ENCODE peak calls at places on chromosomes 11 and 22, in four cellular contexts. G, K, R and F are unnamed samples.

GRCh38 chr11:92101845-92102244 is 122.8 kb upstream of the FAT3 start:
- DNase-seq in K (no peak), G (no peak), R (no peak), F (no peak)

GRCh38 chr22:45007946-45008852 is 1.6 kb downstream of the PHF21B start:
- DNase-seq in R (peak), G (peak), K (no peak), F (no peak)

GRCh38 chr11:121800240-121800639 is 315.8 kb downstream of the BLID start:
- DNase-seq in K (no peak), R (no peak), G (peak), F (no peak)

GRCh38 chr11:17734418-17734911 is at the start of gene KCNC1:
- DNase-seq in G (peak), K (peak), R (peak), F (peak)

GRCh38 chr11:116960916-116961315 is 123.5 kb upstream of the APOA1 start:
- DNase-seq in G (peak), K (no peak), R (peak), F (no peak)

GRCh38 chr22:39129081-39129480 is 23.4 kb downstream of the CBX7 start:
- DNase-seq in G (no peak), R (no peak), K (no peak), F (no peak)

GRCh38 chr11:5922749-5923426 is 19.2 kb upstream of the OR56A3 start:
- DNase-seq in K (no peak), R (no peak), G (peak), F (no peak)

GRCh38 chr11:130223291-130223971 is 63.8 kb downstream of the ST14 start:
- DNase-seq in R (no peak), K (no peak), G (peak), F (no peak)

GRCh38 chr11:27161071-27161470 is 120.5 kb downstream of the BBOX1 start:
- DNase-seq in K (no peak), G (peak), R (peak), F (no peak)

GRCh38 chr11:134124660-134125451 is 56.0 kb downstream of the JAM3 start:
- DNase-seq in G (peak), R (peak), K (no peak), F (no peak)

GRCh38 chr11:11657101-11657935 is 35.5 kb upstream of the GALNT18 start:
- DNase-seq in G (no peak), R (no peak), K (no peak), F (no peak)

GRCh38 chr11:17256512-17256911 is 20.0 kb upstream of the NUCB2 start:
- DNase-seq in R (peak), K (no peak), G (peak), F (no peak)

GRCh38 chr22:43435851-43436535 is 24.2 kb downstream of the MPPED1 start:
- DNase-seq in R (no peak), K (peak), G (peak), F (peak)

GRCh38 chr22:37416806-37417205 is 10.5 kb downstream of the ELFN2 start:
- DNase-seq in K (no peak), R (no peak), G (peak), F (no peak)

GRCh38 chr11:17578958-17579357 is 31.9 kb downstream of the OTOG start:
- DNase-seq in K (no peak), G (no peak), R (no peak), F (no peak)

GRCh38 chr11:11574373-11574772 is 47.4 kb downstream of the GALNT18 start:
- DNase-seq in G (no peak), R (no peak), K (no peak), F (no peak)

GRCh38 chr11:115126092-115126491 is 378.1 kb downstream of the CADM1 start:
- DNase-seq in K (no peak), G (no peak), R (no peak), F (no peak)

GRCh38 chr22:38981005-38981658 is 1.0 kb upstream of the APOBEC3B start:
- DNase-seq in R (peak), K (no peak), G (no peak), F (no peak)

GRCh38 chr11:2885017-2885675 is 429 bp downstream of the CDKN1C start:
- DNase-seq in G (peak), K (no peak), R (peak), F (no peak)

GRCh38 chr22:36561291-36561811 is 32.4 kb upstream of the EIF3D start:
- DNase-seq in G (no peak), K (no peak), R (no peak), F (no peak)

GRCh38 chr11:124481365-124482323 is 36.1 kb upstream of the OR8B8 start:
- DNase-seq in R (peak), K (no peak), G (peak), F (peak)

GRCh38 chr22:30453731-30454510 is 17.9 kb downstream of the SEC14L3 start:
- DNase-seq in K (no peak), R (peak), G (peak), F (peak)

GRCh38 chr11:64854534-64855502 is 10.4 kb upstream of the CDC42BPG start:
- DNase-seq in G (peak), R (peak), K (no peak), F (no peak)

GRCh38 chr22:46578824-46579561 is 41.2 kb upstream of the GRAMD4 start:
- DNase-seq in R (peak), K (no peak), G (peak), F (no peak)

GRCh38 chr11:64294665-64295289 is 3.7 kb downstream of the KCNK4 start:
- DNase-seq in R (peak), G (peak), K (no peak), F (no peak)

GRCh38 chr11:29352273-29352672 is 664.6 kb downstream of the KCNA4 start:
- DNase-seq in K (no peak), R (peak), G (no peak), F (no peak)

GRCh38 chr11:72743321-72744221 is 8.6 kb downstream of the ARAP1 start:
- DNase-seq in R (no peak), K (peak), G (no peak), F (no peak)